ENCODE peak calls at places on chromosomes 5 and 9, in five cellular contexts. One of them, this sample, is unnamed.

GRCh38 chr9:30574355-30575151 is 1809.9 kb upstream of the ACO1 start:
- DNase-seq in mammary epithelial cell: no peak
- DNase-seq in HT1080: no peak
- DNase-seq in dermis microvascular lymphatic vessel endothelial cell: no peak
- DNase-seq in tibial artery: no peak
- DNase-seq in this sample: no peak

GRCh38 chr9:77871483-77871882 is 160.1 kb downstream of the GNAQ start:
- DNase-seq in HT1080: no peak
- DNase-seq in dermis microvascular lymphatic vessel endothelial cell: no peak
- DNase-seq in mammary epithelial cell: no peak
- DNase-seq in tibial artery: no peak
- DNase-seq in this sample: no peak

GRCh38 chr9:16626577-16627130 is 243.8 kb downstream of the BNC2 start:
- DNase-seq in mammary epithelial cell: no peak
- DNase-seq in dermis microvascular lymphatic vessel endothelial cell: no peak
- DNase-seq in HT1080: peak; percentile 90
- DNase-seq in tibial artery: peak; percentile 32
- DNase-seq in this sample: peak; percentile 16

GRCh38 chr5:133831506-133832224 is 136.8 kb downstream of the C5orf15 start:
- DNase-seq in mammary epithelial cell: peak; percentile 41
- DNase-seq in HT1080: peak; percentile 59
- DNase-seq in tibial artery: no peak
- DNase-seq in dermis microvascular lymphatic vessel endothelial cell: no peak
- DNase-seq in this sample: no peak

GRCh38 chr5:92634883-92635282 is 946.1 kb downstream of the NR2F1-AS1 start:
- DNase-seq in dermis microvascular lymphatic vessel endothelial cell: no peak
- DNase-seq in mammary epithelial cell: no peak
- DNase-seq in HT1080: no peak
- DNase-seq in tibial artery: no peak
- DNase-seq in this sample: no peak

GRCh38 chr5:44267909-44268308 is 121.3 kb downstream of the FGF10 start:
- DNase-seq in dermis microvascular lymphatic vessel endothelial cell: no peak
- DNase-seq in tibial artery: no peak
- DNase-seq in HT1080: no peak
- DNase-seq in mammary epithelial cell: no peak
- DNase-seq in this sample: no peak

GRCh38 chr5:54693936-54694510 is 176.5 kb downstream of the SNX18 start:
- DNase-seq in dermis microvascular lymphatic vessel endothelial cell: no peak
- DNase-seq in HT1080: no peak
- DNase-seq in tibial artery: no peak
- DNase-seq in mammary epithelial cell: no peak
- DNase-seq in this sample: no peak

GRCh38 chr5:6757414-6757969 is 44.3 kb downstream of the TENT4A start:
- DNase-seq in HT1080: no peak
- DNase-seq in mammary epithelial cell: no peak
- DNase-seq in tibial artery: no peak
- DNase-seq in dermis microvascular lymphatic vessel endothelial cell: no peak
- DNase-seq in this sample: no peak

GRCh38 chr5:181173027-181173419 is 25.6 kb downstream of the OR2V2 start:
- DNase-seq in dermis microvascular lymphatic vessel endothelial cell: no peak
- DNase-seq in HT1080: no peak
- DNase-seq in mammary epithelial cell: no peak
- DNase-seq in tibial artery: peak; percentile 37
- DNase-seq in this sample: peak; percentile 81

GRCh38 chr5:53211799-53212198 is 102.2 kb upstream of the MOCS2 start:
- DNase-seq in dermis microvascular lymphatic vessel endothelial cell: no peak
- DNase-seq in HT1080: peak; percentile 99
- DNase-seq in mammary epithelial cell: peak; percentile 95
- DNase-seq in tibial artery: no peak
- DNase-seq in this sample: no peak

GRCh38 chr9:27467486-27467885 is 56.6 kb upstream of the IFNK start:
- DNase-seq in dermis microvascular lymphatic vessel endothelial cell: no peak
- DNase-seq in HT1080: no peak
- DNase-seq in mammary epithelial cell: peak; percentile 25
- DNase-seq in tibial artery: no peak
- DNase-seq in this sample: no peak

This sample was measured in lung microvascular endothelial cell.